ENCODE peak calls at places on chromosomes 6 and 20, in ten cellular contexts. H is K562; E is testis; I is NCI-H1436 treated with DMSO at 0.1 percent for 48 hours; K is HT1080; J is stimulated activated CD4-positive, alpha-beta T cell treated with anti-CD3 and anti-CD28 coated beads, Interleukin-2, amount 100 ng/mL, for 24 hours; D is bronchial epithelial cell; P is central memory CD4-positive, alpha-beta T cell; G is occipital lobe; Z is CD4-positive, alpha-beta T cell. A is an unnamed sample.

GRCh38 chr6:43608783-43609182 is 20.3 kb downstream of the GTPBP2 start:
- DNase-seq in Z (no peak), J (no peak), E (no peak), H (no peak), D (no peak), G (no peak), P (no peak), I (no peak), K (no peak), A (no peak)

GRCh38 chr6:135624402-135625297 is 127.1 kb upstream of the AHI1 start:
- DNase-seq in H (no peak), D (no peak), I (no peak), G (no peak), P (no peak), E (no peak), J (no peak), K (no peak), Z (no peak), A (no peak)

GRCh38 chr6:153150767-153151440 is 19.8 kb upstream of the RGS17 start:
- DNase-seq in G (no peak), K (no peak), H (no peak), D (no peak), I (no peak), E (no peak), Z (no peak), J (no peak), P (no peak), A (no peak)

GRCh38 chr6:166395778-166396177 is 13.0 kb upstream of the MPC1 start:
- DNase-seq in E (no peak), D (no peak), H (no peak), Z (no peak), G (no peak), K (no peak), P (no peak), I (no peak), J (no peak), A (no peak)

GRCh38 chr6:34773906-34774305 is 16.6 kb downstream of the SNRPC start:
- DNase-seq in H (no peak), I (no peak), E (peak), D (no peak), Z (no peak), P (no peak), J (no peak), K (no peak), G (no peak), A (no peak)

GRCh38 chr6:56905378-56905777 is 49.5 kb upstream of the BEND6 start:
- DNase-seq in Z (no peak), H (no peak), I (no peak), G (no peak), E (no peak), J (no peak), K (no peak), D (no peak), P (no peak), A (no peak)

GRCh38 chr6:7721654-7722053 is 4.2 kb upstream of the BMP6 start:
- DNase-seq in P (no peak), H (no peak), D (peak), I (no peak), J (no peak), Z (no peak), E (no peak), K (peak), G (no peak), A (peak)

GRCh38 chr20:59007758-59008511 is 881 bp upstream of the CTSZ start:
- DNase-seq in H (peak), E (no peak), P (no peak), D (no peak), K (no peak), G (no peak), Z (no peak), I (no peak), J (no peak), A (no peak)

GRCh38 chr6:44504321-44504761 is 116.8 kb downstream of the CDC5L start:
- DNase-seq in D (no peak), E (no peak), P (no peak), Z (no peak), I (no peak), G (no peak), J (no peak), K (no peak), H (no peak), A (no peak)

GRCh38 chr20:2873747-2874041 is 413 bp downstream of the PTPRA start:
- DNase-seq in K (peak), H (peak), J (peak), E (peak), D (no peak), I (no peak), Z (peak), G (no peak), P (peak), A (peak)

GRCh38 chr20:2840967-2841531 is 504 bp downstream of the VPS16 start:
- DNase-seq in D (peak), H (peak), K (peak), P (peak), G (peak), E (peak), I (no peak), Z (no peak), J (peak), A (no peak)